ENCODE peak calls at places on chromosomes 3 and 15, in six cellular contexts. Q is EH, V is SW480, S is HEK293T, Z is DND-41, M is OCI-M1. W is an unnamed sample.

GRCh38 chr15:96586901-96587300 is 256.4 kb downstream of the NR2F2 start:
- DNase-seq in Z (no peak), S (no peak), V (no peak), Q (no peak), M (no peak), W (no peak)

GRCh38 chr3:142319912-142320311 is 94.5 kb upstream of the GK5 start:
- DNase-seq in S (no peak), Z (no peak), V (no peak), M (no peak), Q (peak), W (no peak)

GRCh38 chr3:76387000-76387399 is 601.7 kb upstream of the ZNF717 start:
- DNase-seq in S (no peak), M (no peak), Z (no peak), Q (no peak), V (no peak), W (peak)

GRCh38 chr15:77032052-77032646 is 37.2 kb downstream of the PSTPIP1 start:
- DNase-seq in Z (no peak), S (no peak), Q (no peak), M (no peak), V (no peak), W (no peak)

GRCh38 chr15:33116218-33116617 is 78.3 kb downstream of the FMN1 start:
- DNase-seq in Z (no peak), M (no peak), S (no peak), V (no peak), Q (no peak), W (no peak)

GRCh38 chr15:31461911-31462480 is 135.4 kb downstream of the KLF13 start:
- DNase-seq in V (no peak), Z (no peak), Q (no peak), S (no peak), M (no peak), W (no peak)

GRCh38 chr3:48129921-48130320 is 58.3 kb downstream of the CDC25A start:
- DNase-seq in S (no peak), M (no peak), V (no peak), Q (peak), Z (no peak), W (no peak)

GRCh38 chr3:136366289-136366688 is 116.1 kb downstream of the PCCB start:
- DNase-seq in Q (peak), S (no peak), V (no peak), M (peak), Z (no peak), W (no peak)

GRCh38 chr3:44509985-44510360 is 32.5 kb upstream of the ZNF445 start:
- DNase-seq in Z (peak), Q (peak), V (peak), S (no peak), M (peak), W (no peak)

GRCh38 chr3:126340943-126341754 is 16.1 kb downstream of the KLF15 start:
- DNase-seq in Q (no peak), S (no peak), M (no peak), V (no peak), Z (no peak), W (no peak)

GRCh38 chr15:85289677-85290365 is 90.6 kb upstream of the AKAP13 start:
- DNase-seq in Q (peak), S (peak), M (peak), Z (peak), V (peak), W (peak)

GRCh38 chr15:24856397-24857093 is 98.2 kb upstream of the SNRPN start:
- DNase-seq in Z (no peak), S (no peak), M (no peak), V (no peak), Q (no peak), W (peak)

GRCh38 chr3:57168151-57168550 is 3.0 kb upstream of the IL17RD start:
- DNase-seq in M (no peak), S (no peak), Q (no peak), V (no peak), Z (no peak), W (no peak)

GRCh38 chr15:63972801-63973200 is 73.5 kb downstream of the DAPK2 start:
- DNase-seq in M (no peak), V (no peak), Z (no peak), S (no peak), Q (no peak), W (peak)

GRCh38 chr15:45205192-45205591 is 17.4 kb upstream of the SHF start:
- DNase-seq in Q (peak), V (peak), Z (peak), M (peak), S (peak), W (peak)

GRCh38 chr3:155386817-155387403 is 93.4 kb upstream of the STRIT1 start:
- DNase-seq in V (no peak), Z (no peak), S (no peak), M (no peak), Q (no peak), W (no peak)

GRCh38 chr3:106825962-106826605 is 551.2 kb upstream of the CCDC54 start:
- DNase-seq in Q (peak), V (no peak), S (no peak), M (no peak), Z (no peak), W (peak)

GRCh38 chr3:180421221-180421620 is 180.7 kb upstream of the TTC14 start:
- DNase-seq in M (peak), S (no peak), Q (no peak), Z (no peak), V (no peak), W (peak)

GRCh38 chr15:93515256-93516044 is 426.4 kb upstream of the RGMA start:
- DNase-seq in S (no peak), Q (no peak), M (no peak), Z (no peak), V (no peak), W (peak)

GRCh38 chr15:41936155-41936554 is 36.2 kb downstream of the EHD4 start:
- DNase-seq in V (no peak), S (no peak), Q (no peak), M (no peak), Z (no peak), W (no peak)